ENCODE peak calls at places on chromosomes 3 and 15, in seven cellular contexts. A, Y, E, F, O, G and T are unnamed samples.

GRCh38 chr3:36319683-36320082 is 60.6 kb upstream of the STAC start:
- DNase-seq in A (no peak), Y (no peak), E (no peak), F (no peak), O (no peak), G (no peak), T (no peak)

GRCh38 chr15:62138124-62138523 is 27.0 kb downstream of the C2CD4B start:
- DNase-seq in A (no peak), Y (no peak), E (no peak), F (peak), O (no peak), G (no peak), T (no peak)

GRCh38 chr3:120119846-120120510 is 25.7 kb upstream of the GSK3B start:
- DNase-seq in A (no peak), Y (no peak), E (no peak), F (no peak), O (no peak), G (no peak), T (no peak)

GRCh38 chr3:177875786-177876476 is 660.3 kb upstream of the KCNMB2 start:
- DNase-seq in A (no peak), Y (no peak), E (no peak), F (no peak), O (no peak), G (no peak), T (no peak)

GRCh38 chr15:68888419-68888818 is 41.9 kb upstream of the SPESP1 start:
- DNase-seq in A (no peak), Y (no peak), E (no peak), F (no peak), O (no peak), G (no peak), T (no peak)

GRCh38 chr15:99305761-99306505 is 54.7 kb downstream of the LRRC28 start:
- DNase-seq in A (peak), Y (no peak), E (no peak), F (peak), O (no peak), G (peak), T (no peak)

GRCh38 chr3:126682046-126682445 is 22.0 kb upstream of the CHCHD6 start:
- DNase-seq in A (no peak), Y (no peak), E (no peak), F (no peak), O (no peak), G (no peak), T (no peak)

GRCh38 chr15:41934843-41935242 is 37.5 kb downstream of the EHD4 start:
- DNase-seq in A (no peak), Y (no peak), E (peak), F (peak), O (peak), G (no peak), T (peak)

GRCh38 chr3:195183071-195183776 is 87.7 kb downstream of the XXYLT1 start:
- DNase-seq in A (no peak), Y (no peak), E (no peak), F (no peak), O (no peak), G (no peak), T (no peak)

GRCh38 chr15:47184405-47185221 is 532.7 kb upstream of the SEMA6D start:
- DNase-seq in A (peak), Y (no peak), E (no peak), F (no peak), O (no peak), G (no peak), T (no peak)